ENCODE peak calls at places on chromosomes 1 and 21, in five cellular contexts. P is neural progenitor cell, Y is HCT116, Z is astrocyte, S is GM23248. G is an unnamed sample.

GRCh38 chr1:220991959-220992704 is 112.9 kb downstream of the HLX start:
- DNase-seq in Y (no peak), S (peak; percentile 51), Z (no peak), P (no peak), G (no peak)

GRCh38 chr1:34362949-34363348 is 186.2 kb downstream of the C1orf94 start:
- DNase-seq in Z (no peak), P (no peak), Y (no peak), S (no peak), G (no peak)

GRCh38 chr1:203511513-203511912 is 17.6 kb downstream of the OPTC start:
- DNase-seq in S (no peak), Y (no peak), P (no peak), Z (no peak), G (no peak)

GRCh38 chr1:169892176-169892818 is 1.4 kb downstream of the SCYL3 start:
- DNase-seq in Y (no peak), Z (no peak), S (no peak), P (no peak), G (no peak)

GRCh38 chr1:15830284-15830657 is 17.2 kb upstream of the SPEN start:
- DNase-seq in Y (no peak), P (peak; percentile 15), S (no peak), Z (no peak), G (no peak)

GRCh38 chr1:34155851-34156250 is 9.2 kb downstream of the CSMD2 start:
- DNase-seq in P (no peak), Y (no peak), S (peak; percentile 42), Z (peak; percentile 26), G (no peak)

GRCh38 chr1:25473653-25474225 is 43.0 kb downstream of the MACO1 start:
- DNase-seq in Z (no peak), S (no peak), P (no peak), Y (no peak), G (no peak)

GRCh38 chr1:91502882-91503184 is 2.2 kb downstream of the CDC7 start:
- DNase-seq in S (peak; percentile 29), Z (peak; percentile 24), Y (no peak), P (peak; percentile 23), G (no peak)

GRCh38 chr1:22503721-22504410 is 52.2 kb downstream of the ZBTB40 start:
- DNase-seq in Y (no peak), S (peak; percentile 49), P (no peak), Z (peak; percentile 60), G (no peak)

GRCh38 chr1:70034403-70034802 is 171.0 kb downstream of the LRRC40 start:
- DNase-seq in S (peak; percentile 68), Z (peak; percentile 51), Y (peak; percentile 29), P (peak; percentile 74), G (peak; percentile 43)

GRCh38 chr1:203631946-203632345 is 5.3 kb downstream of the ATP2B4 start:
- DNase-seq in Y (no peak), S (no peak), Z (no peak), P (no peak), G (no peak)

GRCh38 chr1:29380532-29380931 is 144.2 kb downstream of the PTPRU start:
- DNase-seq in S (peak; percentile 57), Z (peak; percentile 58), P (no peak), Y (no peak), G (peak; percentile 89)

GRCh38 chr1:33347650-33347992 is 26.7 kb upstream of the A3GALT2 start:
- DNase-seq in P (no peak), S (peak; percentile 41), Y (no peak), Z (no peak), G (peak; percentile 43)

GRCh38 chr1:226542623-226543103 is 5.9 kb upstream of the STUM start:
- DNase-seq in Y (no peak), P (no peak), S (no peak), Z (no peak), G (no peak)

GRCh38 chr21:34691396-34692032 is 22.7 kb downstream of the CLIC6 start:
- DNase-seq in S (no peak), Y (no peak), P (no peak), Z (no peak), G (peak; percentile 14)

GRCh38 chr1:212975607-212975918 is 25.2 kb downstream of the VASH2 start:
- DNase-seq in Y (no peak), P (no peak), S (peak; percentile 40), Z (no peak), G (no peak)

GRCh38 chr1:94925561-94926364 is 1.1 kb downstream of the CNN3 start:
- DNase-seq in Y (peak; percentile 72), P (peak; percentile 99), S (peak; percentile 86), Z (peak; percentile 94), G (peak; percentile 84)

GRCh38 chr1:66503841-66504470 is 30.0 kb upstream of the SGIP1 start:
- DNase-seq in S (peak; percentile 81), Y (peak; percentile 68), P (peak; percentile 74), Z (peak; percentile 40), G (peak; percentile 38)

GRCh38 chr1:61084560-61084991 is 2.2 kb downstream of the NFIA start:
- DNase-seq in Z (no peak), Y (no peak), S (peak; percentile 24), P (no peak), G (no peak)
- TF ChIP-seq EZH2 in Z (no peak), Y (no peak), S (no peak), P (no peak), G (no peak)

GRCh38 chr1:232629250-232630046 is 485 bp downstream of the SIPA1L2 start:
- DNase-seq in S (peak; percentile 50), Z (peak; percentile 32), P (peak; percentile 76), Y (no peak), G (peak; percentile 32)
- TF ChIP-seq EZH2 in S (no peak), Z (no peak), P (peak; percentile 16), Y (no peak), G (no peak)

DNA sequence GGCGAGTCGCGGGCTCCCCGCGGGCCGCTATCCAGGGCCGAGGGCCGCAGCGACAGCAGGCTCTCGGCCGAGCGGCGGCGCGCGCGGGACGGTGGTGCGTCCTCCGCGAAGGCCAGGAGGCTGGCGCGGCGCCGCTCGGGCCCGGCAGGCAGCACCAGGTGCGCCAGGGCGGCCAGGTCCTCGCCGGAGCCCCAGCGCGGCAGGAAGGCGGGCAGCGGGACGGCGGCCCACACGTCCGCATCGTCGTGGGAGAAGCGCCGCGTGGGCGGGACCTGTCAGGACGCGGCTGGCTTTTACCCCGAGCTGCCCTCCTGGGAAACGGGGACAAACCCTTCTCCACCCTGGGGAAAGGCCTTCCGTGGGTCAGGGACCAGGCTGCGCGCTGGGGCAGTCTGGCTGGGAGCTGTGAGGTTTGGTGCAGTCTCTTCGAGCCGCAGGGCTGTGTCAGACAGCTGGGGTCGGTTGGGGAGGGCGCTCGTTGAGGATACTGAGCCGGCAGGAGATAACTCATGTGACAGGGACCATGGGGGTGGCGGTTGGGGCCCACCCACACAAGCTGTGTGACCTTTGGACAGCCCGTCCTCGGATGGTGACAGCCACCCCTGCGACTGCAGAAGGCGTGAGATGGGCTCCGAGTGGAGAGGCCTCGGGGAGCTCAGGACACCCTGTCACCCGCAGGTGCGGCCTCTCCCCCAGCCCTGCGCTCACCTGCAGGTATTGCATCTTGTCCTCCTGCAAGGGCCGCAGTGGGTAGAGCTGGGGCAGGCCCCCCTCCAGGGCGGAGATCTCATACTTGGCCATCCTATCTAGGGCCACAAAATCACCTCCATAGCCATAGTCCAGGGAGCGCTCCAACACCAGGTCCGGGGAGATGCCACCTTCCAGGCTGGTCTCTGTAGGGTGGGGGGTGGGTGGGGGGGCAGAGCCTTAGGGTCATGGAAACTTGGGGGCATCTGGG is 6.0 kb downstream of the HES3 start:
- DNase-seq in S (no peak), Y (no peak), Z (no peak), P (peak; percentile 74), G (no peak)
- TF ChIP-seq EZH2 in S (no peak), Y (no peak), Z (peak; percentile 46), P (peak; percentile 65), G (no peak)

GRCh38 chr1:92764116-92764515 is 20.8 kb downstream of the EVI5 start:
- DNase-seq in Y (no peak), P (no peak), S (no peak), Z (peak; percentile 29), G (no peak)

GRCh38 chr1:92768286-92768685 is 16.6 kb downstream of the EVI5 start:
- DNase-seq in Z (no peak), Y (no peak), P (no peak), S (no peak), G (no peak)

GRCh38 chr1:92756537-92756936 is 28.4 kb downstream of the EVI5 start:
- DNase-seq in P (no peak), Z (no peak), S (peak; percentile 42), Y (no peak), G (no peak)

GRCh38 chr1:92759361-92759760 is 25.5 kb downstream of the EVI5 start:
- DNase-seq in Z (no peak), Y (no peak), P (no peak), S (peak; percentile 58), G (no peak)

DNA sequence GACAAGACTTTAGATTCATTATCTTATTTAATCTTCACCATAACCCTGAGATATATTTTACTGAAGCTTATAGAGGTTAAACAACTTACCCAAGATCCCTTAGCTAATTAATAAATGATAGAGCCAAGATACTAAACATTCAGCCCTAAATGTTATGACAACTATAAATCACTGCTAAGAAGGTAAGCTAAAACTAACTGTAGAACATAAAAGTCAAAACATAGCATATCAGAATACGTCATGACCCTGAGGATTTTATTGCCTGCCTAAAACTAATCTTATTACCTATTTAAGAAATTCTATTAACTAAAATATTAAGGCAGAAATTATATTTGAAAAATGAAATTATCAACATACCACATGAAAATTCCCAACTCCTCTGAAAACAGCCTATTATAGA is 22.6 kb downstream of the EVI5 start:
- DNase-seq in Z (no peak), S (no peak), Y (no peak), P (no peak), G (no peak)
- TF ChIP-seq EZH2 in Z (no peak), S (no peak), Y (no peak), P (no peak), G (no peak)

GRCh38 chr1:17119076-17119743 is at the start of gene PADI2:
- DNase-seq in Y (peak; percentile 34), P (peak; percentile 89), Z (no peak), S (peak; percentile 75), G (peak; percentile 59)
- TF ChIP-seq EZH2 in Y (no peak), P (no peak), Z (peak; percentile 79), S (no peak), G (no peak)

G was measured in mammary epithelial cell.